ENCODE peak calls at places on chromosomes 1 and 21, in seven cellular contexts. One of them, this sample, is unnamed.

GRCh38 chr1:181094813-181095212 is 6.3 kb downstream of the IER5 start:
- DNase-seq in A549: no peak
- DNase-seq in tibial nerve: peak
- DNase-seq in PC-9: no peak
- DNase-seq in uterus: peak
- DNase-seq in astrocyte: peak
- DNase-seq in brain microvascular endothelial cell: peak
- DNase-seq in this sample: no peak

GRCh38 chr1:182120411-182121258 is 59.1 kb upstream of the ZNF648 start:
- DNase-seq in A549: peak
- DNase-seq in tibial nerve: peak
- DNase-seq in PC-9: no peak
- DNase-seq in uterus: peak
- DNase-seq in astrocyte: peak
- DNase-seq in brain microvascular endothelial cell: peak
- DNase-seq in this sample: no peak

GRCh38 chr21:42061866-42062542 is 9.1 kb upstream of the UMODL1 start:
- DNase-seq in A549: no peak
- DNase-seq in tibial nerve: no peak
- DNase-seq in PC-9: no peak
- DNase-seq in uterus: no peak
- DNase-seq in astrocyte: no peak
- DNase-seq in brain microvascular endothelial cell: no peak
- DNase-seq in this sample: no peak

GRCh38 chr1:156963621-156964020 is 43.2 kb downstream of the LRRC71 start:
- DNase-seq in A549: no peak
- DNase-seq in tibial nerve: peak
- DNase-seq in PC-9: no peak
- DNase-seq in uterus: no peak
- DNase-seq in astrocyte: no peak
- DNase-seq in brain microvascular endothelial cell: no peak
- DNase-seq in this sample: no peak

GRCh38 chr1:174036798-174037197 is 14.6 kb upstream of the RC3H1 start:
- DNase-seq in A549: no peak
- DNase-seq in tibial nerve: no peak
- DNase-seq in PC-9: no peak
- DNase-seq in uterus: no peak
- DNase-seq in astrocyte: no peak
- DNase-seq in brain microvascular endothelial cell: no peak
- DNase-seq in this sample: no peak

GRCh38 chr1:119818181-119818580 is 6.9 kb upstream of the REG4 start:
- DNase-seq in A549: no peak
- DNase-seq in tibial nerve: no peak
- DNase-seq in PC-9: no peak
- DNase-seq in uterus: no peak
- DNase-seq in astrocyte: no peak
- DNase-seq in brain microvascular endothelial cell: no peak
- DNase-seq in this sample: no peak

GRCh38 chr1:100009458-100009857 is 39.7 kb downstream of the SLC35A3 start:
- DNase-seq in A549: no peak
- DNase-seq in tibial nerve: no peak
- DNase-seq in PC-9: no peak
- DNase-seq in uterus: no peak
- DNase-seq in astrocyte: no peak
- DNase-seq in brain microvascular endothelial cell: peak
- DNase-seq in this sample: no peak

GRCh38 chr1:2378956-2379732 is 12.2 kb downstream of the MORN1 start:
- DNase-seq in A549: no peak
- DNase-seq in tibial nerve: no peak
- DNase-seq in PC-9: no peak
- DNase-seq in uterus: no peak
- DNase-seq in astrocyte: no peak
- DNase-seq in brain microvascular endothelial cell: no peak
- DNase-seq in this sample: no peak

GRCh38 chr1:234320549-234320948 is 52.7 kb upstream of the COA6 start:
- DNase-seq in A549: no peak
- DNase-seq in tibial nerve: no peak
- DNase-seq in PC-9: no peak
- DNase-seq in uterus: no peak
- DNase-seq in astrocyte: no peak
- DNase-seq in brain microvascular endothelial cell: no peak
- DNase-seq in this sample: no peak

GRCh38 chr1:67430358-67431155 is at the start of gene SERBP1:
- DNase-seq in A549: peak
- DNase-seq in tibial nerve: peak
- DNase-seq in PC-9: peak
- DNase-seq in uterus: peak
- DNase-seq in astrocyte: peak
- DNase-seq in brain microvascular endothelial cell: peak
- DNase-seq in this sample: peak
- H3K27ac ChIP-seq in A549: peak
- H3K27ac ChIP-seq in tibial nerve: peak
- H3K27ac ChIP-seq in PC-9: peak
- H3K27ac ChIP-seq in uterus: peak
- H3K27ac ChIP-seq in astrocyte: peak
- H3K27ac ChIP-seq in brain microvascular endothelial cell: peak
- H3K27ac ChIP-seq in this sample: peak

GRCh38 chr1:44894591-44894990 is 51.5 kb upstream of the PTCH2 start:
- DNase-seq in A549: no peak
- DNase-seq in tibial nerve: no peak
- DNase-seq in PC-9: no peak
- DNase-seq in uterus: no peak
- DNase-seq in astrocyte: peak
- DNase-seq in brain microvascular endothelial cell: peak
- DNase-seq in this sample: no peak
- H3K4me3 ChIP-seq in A549: no peak
- H3K4me3 ChIP-seq in tibial nerve: no peak
- H3K4me3 ChIP-seq in PC-9: no peak
- H3K4me3 ChIP-seq in uterus: no peak
- H3K4me3 ChIP-seq in astrocyte: no peak
- H3K4me3 ChIP-seq in brain microvascular endothelial cell: no peak
- H3K4me3 ChIP-seq in this sample: no peak

DNA sequence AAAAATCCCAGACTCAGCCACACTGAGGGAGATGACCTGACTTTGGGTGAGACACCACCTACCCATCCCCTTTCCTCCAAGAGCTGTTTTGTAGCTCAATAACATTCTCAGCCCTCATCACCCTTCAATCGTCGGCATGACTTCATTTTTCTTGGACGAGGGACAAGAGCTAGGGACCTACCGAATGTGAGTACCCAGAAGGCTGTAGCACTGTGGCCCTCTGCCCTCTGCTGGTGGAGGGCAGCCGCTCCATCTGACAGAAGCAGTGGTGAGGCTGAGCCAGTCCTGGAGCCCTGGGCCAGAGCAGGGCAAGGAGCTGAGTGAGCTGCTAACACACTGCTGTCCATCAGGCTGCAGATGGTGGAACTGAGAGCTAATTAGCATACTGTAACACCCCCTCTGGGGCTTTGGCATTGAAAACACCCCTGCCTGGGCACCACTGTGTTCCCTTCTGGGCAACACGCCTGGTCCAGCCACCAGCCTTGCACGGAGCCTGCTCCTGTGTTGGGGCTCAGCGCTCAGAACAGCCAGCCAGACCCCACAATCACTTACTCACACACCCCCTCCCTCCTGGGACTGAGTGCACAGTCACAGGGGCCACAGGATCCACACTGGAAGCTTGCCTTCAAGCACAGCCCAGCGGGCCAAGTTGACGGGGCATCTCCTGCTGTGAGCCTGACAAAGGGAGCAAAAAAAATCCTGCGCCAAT is 18.3 kb upstream of the ALPL start:
- DNase-seq in A549: peak
- DNase-seq in tibial nerve: no peak
- DNase-seq in PC-9: peak
- DNase-seq in uterus: no peak
- DNase-seq in astrocyte: peak
- DNase-seq in brain microvascular endothelial cell: peak
- DNase-seq in this sample: no peak
- TF ChIP-seq CTCF in A549: peak
- TF ChIP-seq CTCF in tibial nerve: peak
- TF ChIP-seq CTCF in PC-9: peak
- TF ChIP-seq CTCF in uterus: peak
- TF ChIP-seq CTCF in astrocyte: peak
- TF ChIP-seq CTCF in brain microvascular endothelial cell: peak
- TF ChIP-seq CTCF in this sample: no peak

GRCh38 chr1:53046930-53047329 is 15.1 kb upstream of the PODN start:
- DNase-seq in A549: no peak
- DNase-seq in tibial nerve: no peak
- DNase-seq in PC-9: peak
- DNase-seq in uterus: no peak
- DNase-seq in astrocyte: peak
- DNase-seq in brain microvascular endothelial cell: peak
- DNase-seq in this sample: no peak

GRCh38 chr1:53047737-53048344 is 14.2 kb upstream of the PODN start:
- DNase-seq in A549: no peak
- DNase-seq in tibial nerve: no peak
- DNase-seq in PC-9: peak
- DNase-seq in uterus: no peak
- DNase-seq in astrocyte: peak
- DNase-seq in brain microvascular endothelial cell: peak
- DNase-seq in this sample: no peak

GRCh38 chr1:53048960-53049573 is 12.9 kb upstream of the PODN start:
- DNase-seq in A549: no peak
- DNase-seq in tibial nerve: no peak
- DNase-seq in PC-9: no peak
- DNase-seq in uterus: no peak
- DNase-seq in astrocyte: no peak
- DNase-seq in brain microvascular endothelial cell: no peak
- DNase-seq in this sample: no peak

GRCh38 chr1:53049574-53049967 is 12.4 kb upstream of the PODN start:
- DNase-seq in A549: no peak
- DNase-seq in tibial nerve: no peak
- DNase-seq in PC-9: no peak
- DNase-seq in uterus: no peak
- DNase-seq in astrocyte: peak
- DNase-seq in brain microvascular endothelial cell: no peak
- DNase-seq in this sample: no peak

GRCh38 chr1:53048345-53048737 is 13.7 kb upstream of the PODN start:
- DNase-seq in A549: no peak
- DNase-seq in tibial nerve: no peak
- DNase-seq in PC-9: no peak
- DNase-seq in uterus: no peak
- DNase-seq in astrocyte: peak
- DNase-seq in brain microvascular endothelial cell: no peak
- DNase-seq in this sample: no peak
- H3K27ac ChIP-seq in A549: no peak
- H3K27ac ChIP-seq in tibial nerve: peak
- H3K27ac ChIP-seq in PC-9: peak
- H3K27ac ChIP-seq in uterus: no peak
- H3K27ac ChIP-seq in astrocyte: peak
- H3K27ac ChIP-seq in brain microvascular endothelial cell: peak
- H3K27ac ChIP-seq in this sample: no peak

GRCh38 chr1:111474106-111474505 is 322 bp downstream of the C1orf162 start:
- DNase-seq in A549: no peak
- DNase-seq in tibial nerve: no peak
- DNase-seq in PC-9: no peak
- DNase-seq in uterus: no peak
- DNase-seq in astrocyte: no peak
- DNase-seq in brain microvascular endothelial cell: no peak
- DNase-seq in this sample: no peak
- H3K4me3 ChIP-seq in A549: no peak
- H3K4me3 ChIP-seq in tibial nerve: peak
- H3K4me3 ChIP-seq in PC-9: no peak
- H3K4me3 ChIP-seq in uterus: no peak
- H3K4me3 ChIP-seq in astrocyte: no peak
- H3K4me3 ChIP-seq in brain microvascular endothelial cell: no peak
- H3K4me3 ChIP-seq in this sample: peak

GRCh38 chr1:20229191-20229590 is 42.9 kb upstream of the PLA2G2C start:
- DNase-seq in A549: no peak
- DNase-seq in tibial nerve: no peak
- DNase-seq in PC-9: no peak
- DNase-seq in uterus: no peak
- DNase-seq in astrocyte: no peak
- DNase-seq in brain microvascular endothelial cell: no peak
- DNase-seq in this sample: no peak

GRCh38 chr1:20233866-20234265 is 47.5 kb upstream of the PLA2G2C start:
- DNase-seq in A549: no peak
- DNase-seq in tibial nerve: no peak
- DNase-seq in PC-9: no peak
- DNase-seq in uterus: no peak
- DNase-seq in astrocyte: no peak
- DNase-seq in brain microvascular endothelial cell: no peak
- DNase-seq in this sample: no peak

GRCh38 chr1:20234761-20235540 is 48.6 kb upstream of the PLA2G2C start:
- DNase-seq in A549: no peak
- DNase-seq in tibial nerve: no peak
- DNase-seq in PC-9: no peak
- DNase-seq in uterus: no peak
- DNase-seq in astrocyte: peak
- DNase-seq in brain microvascular endothelial cell: no peak
- DNase-seq in this sample: no peak

GRCh38 chr1:20237646-20238045 is 51.3 kb upstream of the PLA2G2C start:
- DNase-seq in A549: no peak
- DNase-seq in tibial nerve: no peak
- DNase-seq in PC-9: no peak
- DNase-seq in uterus: no peak
- DNase-seq in astrocyte: no peak
- DNase-seq in brain microvascular endothelial cell: no peak
- DNase-seq in this sample: no peak

DNA sequence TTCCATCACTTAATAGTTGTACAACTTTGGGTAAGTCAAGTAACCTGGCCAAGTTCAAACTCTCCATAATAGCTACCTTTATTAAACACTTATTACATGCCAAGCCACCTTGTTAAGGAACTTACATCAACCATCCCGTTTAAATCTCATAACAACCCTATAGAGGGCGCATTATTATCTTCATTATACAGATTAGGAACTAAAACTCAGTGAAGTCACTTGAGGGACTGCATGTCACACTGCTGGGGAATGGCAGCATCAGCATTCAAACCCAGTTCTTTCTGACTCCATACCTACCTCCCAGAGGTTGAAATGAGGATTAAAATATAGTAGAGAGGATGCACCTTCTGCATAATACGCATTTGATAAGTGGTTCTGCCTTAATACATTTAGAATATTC is 47.1 kb upstream of the PLA2G2C start:
- DNase-seq in A549: peak
- DNase-seq in tibial nerve: no peak
- DNase-seq in PC-9: no peak
- DNase-seq in uterus: no peak
- DNase-seq in astrocyte: no peak
- DNase-seq in brain microvascular endothelial cell: peak
- DNase-seq in this sample: no peak
- TF ChIP-seq CTCF in A549: peak
- TF ChIP-seq CTCF in tibial nerve: no peak
- TF ChIP-seq CTCF in PC-9: peak
- TF ChIP-seq CTCF in uterus: no peak
- TF ChIP-seq CTCF in astrocyte: peak
- TF ChIP-seq CTCF in brain microvascular endothelial cell: peak
- TF ChIP-seq CTCF in this sample: no peak

This sample was measured in gastrocnemius medialis.